ENCODE peak calls at places on chromosomes 6 and 20, in nine cellular contexts. G, U, I, Q, Z, P, D, V and J are unnamed samples.

GRCh38 chr20:24610341-24611115 is 141.1 kb downstream of the SYNDIG1 start:
- DNase-seq in G (no peak), U (no peak), I (no peak), Q (no peak), Z (no peak), P (no peak), D (no peak), V (no peak), J (no peak)

GRCh38 chr6:96626749-96627353 is 63.9 kb downstream of the FHL5 start:
- DNase-seq in G (peak), U (peak), I (peak), Q (no peak), Z (peak), P (no peak), D (no peak), V (no peak), J (no peak)

GRCh38 chr6:33975631-33976424 is 170.1 kb downstream of the GRM4 start:
- DNase-seq in G (no peak), U (no peak), I (no peak), Q (no peak), Z (no peak), P (no peak), D (no peak), V (peak), J (peak)

GRCh38 chr6:45630314-45630713 is 252.6 kb upstream of the SUPT3H start:
- DNase-seq in G (no peak), U (no peak), I (no peak), Q (no peak), Z (no peak), P (no peak), D (no peak), V (no peak), J (no peak)

GRCh38 chr20:38317422-38317821 is 13.5 kb downstream of the BPI start:
- DNase-seq in G (no peak), U (no peak), I (no peak), Q (no peak), Z (no peak), P (no peak), D (no peak), V (no peak), J (no peak)

GRCh38 chr6:3370361-3371221 is 86.3 kb downstream of the SLC22A23 start:
- DNase-seq in G (no peak), U (no peak), I (no peak), Q (no peak), Z (no peak), P (no peak), D (no peak), V (no peak), J (no peak)

GRCh38 chr6:39335780-39336541 is 13.5 kb upstream of the KCNK16 start:
- DNase-seq in G (no peak), U (no peak), I (no peak), Q (no peak), Z (no peak), P (no peak), D (no peak), V (no peak), J (no peak)

GRCh38 chr20:36483205-36483918 is 58.0 kb upstream of the MYL9 start:
- DNase-seq in G (no peak), U (no peak), I (no peak), Q (no peak), Z (no peak), P (no peak), D (no peak), V (no peak), J (no peak)

GRCh38 chr20:52179331-52180166 is 12.0 kb downstream of the ZFP64 start:
- DNase-seq in G (no peak), U (no peak), I (no peak), Q (no peak), Z (no peak), P (no peak), D (no peak), V (no peak), J (peak)

GRCh38 chr6:136173519-136174507 is 76.3 kb downstream of the MTFR2 start:
- DNase-seq in G (no peak), U (no peak), I (no peak), Q (no peak), Z (no peak), P (no peak), D (no peak), V (no peak), J (no peak)